ENCODE peak calls at places on chromosomes 13 and 19, in seven cellular contexts. I is foreskin fibroblast; R is AG09309; Y is CD8-positive, alpha-beta T cell; Z is heart right ventricle; S is cardiac muscle cell; C is CD8-positive, alpha-beta memory T cell. P is an unnamed sample.

GRCh38 chr13:71517004-71517403 is 350.0 kb downstream of the DACH1 start:
- DNase-seq in I (peak), R (no peak), Y (no peak), Z (no peak), S (no peak), C (no peak), P (no peak)

GRCh38 chr19:44072543-44073401 is 813 bp downstream of the ZNF284 start:
- DNase-seq in I (peak), R (no peak), Y (no peak), Z (no peak), S (no peak), C (no peak), P (no peak)

GRCh38 chr19:5393088-5393487 is 52.5 kb upstream of the PTPRS start:
- DNase-seq in I (no peak), R (no peak), Y (no peak), Z (no peak), S (no peak), C (no peak), P (no peak)

GRCh38 chr13:111215081-111216047 is 100.3 kb downstream of the ARHGEF7 start:
- DNase-seq in I (no peak), R (no peak), Y (no peak), Z (no peak), S (no peak), C (no peak), P (no peak)

GRCh38 chr13:19836472-19836871 is 27.0 kb downstream of the ZMYM5 start:
- DNase-seq in I (peak), R (no peak), Y (no peak), Z (no peak), S (no peak), C (no peak), P (no peak)

GRCh38 chr19:3818479-3818878 is 32.3 kb upstream of the MATK start:
- DNase-seq in I (peak), R (peak), Y (no peak), Z (no peak), S (peak), C (no peak), P (no peak)

GRCh38 chr19:43526884-43527859 is at the start of gene ETHE1:
- DNase-seq in I (peak), R (no peak), Y (peak), Z (peak), S (peak), C (peak), P (no peak)

GRCh38 chr19:45613926-45614725 is 12.1 kb upstream of the GPR4 start:
- DNase-seq in I (peak), R (peak), Y (no peak), Z (no peak), S (no peak), C (no peak), P (no peak)

GRCh38 chr13:48908381-48909087 is 67.2 kb upstream of the FNDC3A start:
- DNase-seq in I (peak), R (peak), Y (no peak), Z (no peak), S (no peak), C (no peak), P (no peak)

GRCh38 chr19:49042177-49042576 is 1.5 kb upstream of the CGB5 start:
- DNase-seq in I (no peak), R (no peak), Y (no peak), Z (no peak), S (no peak), C (no peak), P (no peak)

GRCh38 chr13:107339209-107339608 is 771.3 kb upstream of the ARGLU1 start:
- DNase-seq in I (no peak), R (no peak), Y (no peak), Z (no peak), S (no peak), C (no peak), P (no peak)

GRCh38 chr13:113905942-113906341 is 42.1 kb upstream of the GAS6 start:
- DNase-seq in I (no peak), R (no peak), Y (no peak), Z (no peak), S (no peak), C (no peak), P (no peak)

GRCh38 chr13:60584976-60585375 is 188.0 kb downstream of the TDRD3 start:
- DNase-seq in I (peak), R (no peak), Y (no peak), Z (peak), S (no peak), C (no peak), P (no peak)

GRCh38 chr19:55642153-55643002 is 1.1 kb upstream of the ZNF581 start:
- DNase-seq in I (peak), R (no peak), Y (peak), Z (peak), S (peak), C (no peak), P (no peak)

GRCh38 chr19:10195199-10195519 is 406 bp upstream of the DNMT1 start:
- DNase-seq in I (no peak), R (no peak), Y (no peak), Z (no peak), S (no peak), C (no peak), P (no peak)

GRCh38 chr13:102729560-102730275 is 34.9 kb upstream of the METTL21C start:
- DNase-seq in I (peak), R (no peak), Y (no peak), Z (no peak), S (no peak), C (no peak), P (no peak)

GRCh38 chr19:46466536-46467199 is 4.7 kb downstream of the PNMA8A start:
- DNase-seq in I (peak), R (no peak), Y (no peak), Z (peak), S (no peak), C (no peak), P (no peak)

GRCh38 chr13:39515231-39515630 is 87.8 kb downstream of the LHFPL6 start:
- DNase-seq in I (no peak), R (no peak), Y (no peak), Z (no peak), S (no peak), C (no peak), P (no peak)

GRCh38 chr13:53781941-53782340 is 753.3 kb downstream of the OLFM4 start:
- DNase-seq in I (no peak), R (no peak), Y (no peak), Z (no peak), S (peak), C (no peak), P (no peak)

GRCh38 chr19:33134571-33135041 is 2.7 kb downstream of the WDR88 start:
- DNase-seq in I (no peak), R (no peak), Y (peak), Z (no peak), S (no peak), C (peak), P (no peak)

GRCh38 chr13:111216166-111216960 is 101.3 kb downstream of the ARHGEF7 start:
- DNase-seq in I (peak), R (no peak), Y (peak), Z (no peak), S (peak), C (peak), P (no peak)

GRCh38 chr13:77034883-77035282 is 7.9 kb upstream of the FBXL3 start:
- DNase-seq in I (peak), R (peak), Y (no peak), Z (no peak), S (no peak), C (no peak), P (no peak)

GRCh38 chr19:1766800-1767352 is 13.6 kb downstream of the ONECUT3 start:
- DNase-seq in I (no peak), R (no peak), Y (no peak), Z (no peak), S (no peak), C (no peak), P (no peak)

GRCh38 chr13:106815545-106815944 is 247.6 kb upstream of the ARGLU1 start:
- DNase-seq in I (no peak), R (no peak), Y (no peak), Z (no peak), S (no peak), C (no peak), P (no peak)

DNA sequence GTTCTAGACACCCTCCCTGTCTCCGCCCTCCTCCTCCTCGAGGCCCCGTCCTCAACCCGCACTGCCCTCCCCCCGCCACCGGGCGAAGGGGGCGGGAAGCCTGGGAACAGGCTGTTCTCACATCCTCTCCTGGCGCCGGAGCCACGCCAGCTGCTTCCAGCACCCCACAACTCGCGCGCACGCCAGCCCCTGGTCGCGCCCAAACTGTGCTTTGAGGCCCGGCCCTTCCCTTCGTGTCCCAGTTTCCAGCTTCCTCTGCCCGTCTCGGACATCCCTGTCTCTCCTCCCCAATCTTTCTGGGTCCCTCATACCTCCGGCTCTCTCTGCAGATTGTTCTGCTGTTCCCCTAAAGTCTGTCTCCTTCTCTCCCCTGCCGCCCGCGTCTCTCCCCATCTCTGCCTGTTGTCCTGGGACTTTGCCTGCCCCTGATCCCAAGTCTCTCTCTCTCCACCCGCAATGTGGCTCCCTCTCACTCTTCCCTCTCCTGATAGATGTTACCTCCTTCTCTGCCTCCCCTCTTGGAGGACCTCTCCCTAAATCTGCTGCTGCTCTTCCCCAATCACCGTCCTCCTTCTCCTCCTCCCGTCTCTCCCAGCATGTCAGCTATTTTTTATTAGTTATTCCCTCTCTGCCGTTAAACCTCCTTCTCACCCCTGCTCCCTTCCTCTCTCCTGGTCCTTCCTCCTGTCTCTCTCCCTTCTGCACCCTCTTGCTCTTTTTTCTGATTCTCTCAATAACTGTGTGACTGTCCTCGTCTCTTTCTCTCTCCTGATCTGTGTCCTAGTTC is 14.2 kb downstream of the DPF1 start:
- DNase-seq in I (peak), R (no peak), Y (no peak), Z (peak), S (peak), C (no peak), P (no peak)
- H3K4me3 ChIP-seq in I (peak), R (peak), Y (no peak), Z (peak), S (peak), C (no peak), P (peak)

GRCh38 chr19:14432817-14433453 is at the start of gene PKN1:
- DNase-seq in I (peak), R (no peak), Y (peak), Z (peak), S (peak), C (peak), P (no peak)
- H3K4me3 ChIP-seq in I (peak), R (peak), Y (peak), Z (peak), S (peak), C (peak), P (peak)

GRCh38 chr19:54204767-54205468 is 4.3 kb downstream of the RPS9 start:
- DNase-seq in I (no peak), R (no peak), Y (no peak), Z (no peak), S (no peak), C (no peak), P (no peak)

GRCh38 chr19:54199401-54199800 is 1.3 kb upstream of the RPS9 start:
- DNase-seq in I (no peak), R (no peak), Y (no peak), Z (no peak), S (no peak), C (no peak), P (no peak)

GRCh38 chr19:54203151-54203611 is 2.5 kb downstream of the RPS9 start:
- DNase-seq in I (no peak), R (no peak), Y (no peak), Z (no peak), S (no peak), C (no peak), P (no peak)

GRCh38 chr19:54201172-54201701 is 579 bp downstream of the RPS9 start:
- DNase-seq in I (no peak), R (no peak), Y (no peak), Z (no peak), S (no peak), C (no peak), P (no peak)

DNA sequence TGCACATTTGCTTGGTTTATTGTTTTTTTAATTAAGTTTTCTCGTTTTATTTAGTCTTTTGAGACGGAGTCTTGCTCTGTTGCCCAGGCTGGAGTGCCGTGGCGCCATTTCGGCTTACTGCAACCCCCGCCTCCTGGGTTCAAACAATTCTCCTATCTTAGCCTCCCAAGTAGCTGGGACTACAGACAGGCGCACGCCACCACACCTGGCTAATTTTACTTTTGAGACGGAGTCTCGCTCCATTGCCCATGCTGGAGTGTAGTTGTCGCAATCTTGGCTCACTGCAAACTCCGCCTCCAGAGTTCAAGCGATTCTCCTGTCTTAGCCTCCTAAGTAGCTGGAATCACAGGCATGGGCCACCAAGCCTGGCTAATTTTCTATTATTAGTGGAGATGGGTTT is 1.3 kb downstream of the RPS9 start:
- DNase-seq in I (no peak), R (no peak), Y (no peak), Z (no peak), S (no peak), C (no peak), P (no peak)
- H3K4me3 ChIP-seq in I (peak), R (peak), Y (peak), Z (peak), S (peak), C (peak), P (peak)

GRCh38 chr19:461664-462551 is 1.1 kb upstream of the SHC2 start:
- DNase-seq in I (peak), R (no peak), Y (no peak), Z (peak), S (peak), C (no peak), P (no peak)
- H3K4me3 ChIP-seq in I (no peak), R (no peak), Y (no peak), Z (peak), S (peak), C (no peak), P (peak)

GRCh38 chr13:44667950-44668349 is 91.8 kb upstream of the TSC22D1 start:
- DNase-seq in I (peak), R (peak), Y (no peak), Z (no peak), S (no peak), C (no peak), P (no peak)
- H3K4me3 ChIP-seq in I (no peak), R (peak), Y (no peak), Z (no peak), S (no peak), C (no peak), P (no peak)

DNA sequence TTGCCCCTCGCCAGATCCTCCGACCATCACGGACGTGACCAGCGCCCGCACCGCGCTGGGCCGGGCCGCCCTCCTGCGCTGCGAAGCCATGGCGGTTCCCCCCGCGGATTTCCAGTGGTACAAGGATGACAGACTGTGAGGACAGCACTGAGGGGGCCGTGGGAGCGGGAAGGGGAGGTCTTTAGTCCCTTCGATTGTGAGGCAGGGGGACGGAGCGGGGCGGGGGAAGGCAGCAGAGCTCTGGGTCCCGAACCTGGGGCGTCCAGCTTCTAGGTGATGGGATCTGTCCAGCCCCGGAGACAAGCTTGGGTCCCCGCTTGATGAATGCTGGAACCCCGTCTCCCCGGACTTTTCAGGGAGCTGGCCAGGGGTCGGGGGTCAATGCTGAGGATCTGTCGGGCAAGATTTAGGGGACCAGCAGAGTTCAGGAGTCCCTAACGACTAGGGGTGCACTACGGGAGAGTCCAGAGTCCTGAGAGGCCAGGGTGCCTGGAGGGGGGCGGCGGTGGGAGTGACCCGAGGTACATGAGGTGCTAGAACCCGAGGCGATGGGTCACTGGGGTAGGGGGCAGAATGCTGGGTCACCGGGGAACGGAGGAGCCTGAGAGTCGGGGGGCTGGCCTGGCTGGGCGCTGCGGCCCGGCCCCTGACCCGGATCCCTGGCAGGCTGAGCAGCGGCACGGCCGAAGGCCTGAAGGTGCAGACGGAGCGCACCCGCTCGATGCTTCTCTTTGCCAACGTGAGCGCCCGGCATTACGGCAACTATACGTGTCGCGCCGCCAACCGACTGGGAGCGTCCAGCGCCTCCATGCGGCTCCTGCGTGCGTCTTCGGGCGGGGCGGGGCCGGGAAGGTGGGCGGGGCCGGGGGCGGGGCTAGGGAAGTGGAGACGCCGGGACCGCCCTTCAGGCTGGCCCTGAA is 14.6 kb downstream of the VSIG10L start:
- DNase-seq in I (peak), R (no peak), Y (peak), Z (peak), S (peak), C (peak), P (no peak)
- H3K4me3 ChIP-seq in I (no peak), R (no peak), Y (no peak), Z (peak), S (no peak), C (no peak), P (no peak)

P was measured in iPS DF 6.9.